ENCODE peak calls at places on chromosomes 16 and 17, in eight cellular contexts. E, H, A, O, T, K, Q and Y are unnamed samples.

GRCh38 chr17:15972497-15972951 is 27.0 kb downstream of the ZSWIM7 start:
- DNase-seq in E (no peak), H (no peak), A (no peak), O (no peak), T (no peak), K (no peak), Q (no peak), Y (no peak)

GRCh38 chr16:4572715-4573114 is 16.6 kb downstream of the C16orf96 start:
- DNase-seq in E (no peak), H (no peak), A (no peak), O (peak), T (no peak), K (no peak), Q (no peak), Y (no peak)

GRCh38 chr17:74305865-74306654 is 20.0 kb upstream of the KIF19 start:
- DNase-seq in E (no peak), H (peak), A (no peak), O (no peak), T (peak), K (no peak), Q (no peak), Y (no peak)

GRCh38 chr17:40309031-40309937 is at the start of gene RARA:
- DNase-seq in E (peak), H (peak), A (peak), O (peak), T (peak), K (no peak), Q (no peak), Y (peak)

GRCh38 chr16:76386784-76387183 is 109.6 kb downstream of the CNTNAP4 start:
- DNase-seq in E (no peak), H (peak), A (no peak), O (peak), T (no peak), K (no peak), Q (no peak), Y (no peak)

GRCh38 chr16:4067262-4068001 is 48.8 kb downstream of the ADCY9 start:
- DNase-seq in E (no peak), H (no peak), A (no peak), O (no peak), T (no peak), K (no peak), Q (no peak), Y (no peak)

GRCh38 chr17:81644496-81644895 is 7.5 kb downstream of the TSPAN10 start:
- DNase-seq in E (no peak), H (no peak), A (no peak), O (no peak), T (no peak), K (no peak), Q (no peak), Y (peak)

GRCh38 chr17:15456972-15457722 is 10.3 kb downstream of the CDRT4 start:
- DNase-seq in E (no peak), H (no peak), A (peak), O (peak), T (peak), K (peak), Q (no peak), Y (no peak)

GRCh38 chr17:4583796-4584124 is 569 bp upstream of the SMTNL2 start:
- DNase-seq in E (no peak), H (peak), A (no peak), O (no peak), T (peak), K (no peak), Q (no peak), Y (no peak)

GRCh38 chr16:57642368-57643135 is 14.1 kb downstream of the ADGRG1 start:
- DNase-seq in E (no peak), H (no peak), A (no peak), O (no peak), T (no peak), K (no peak), Q (no peak), Y (no peak)